ENCODE peak calls at places on chromosomes 13 and 19, in five cellular contexts. P is effector memory CD4-positive, alpha-beta T cell; W is lung microvascular endothelial cell; Z is left lung; C is epithelial cell of esophagus. E is an unnamed sample.

GRCh38 chr13:108980237-108980636 is 350.8 kb downstream of the MYO16 start:
- DNase-seq in P (no peak), W (peak), Z (no peak), C (no peak), E (no peak)

GRCh38 chr13:48530833-48531232 is 2.0 kb downstream of the RCBTB2 start:
- DNase-seq in P (no peak), W (no peak), Z (no peak), C (no peak), E (no peak)

GRCh38 chr13:69020120-69020519 is 1087.5 kb upstream of the ATXN8OS start:
- DNase-seq in P (no peak), W (no peak), Z (no peak), C (no peak), E (no peak)

GRCh38 chr13:59391696-59392095 is 772.0 kb downstream of the DIAPH3 start:
- DNase-seq in P (peak), W (peak), Z (no peak), C (peak), E (peak)

GRCh38 chr13:90447735-90448103 is 899.8 kb upstream of the MIR17HG start:
- DNase-seq in P (no peak), W (no peak), Z (no peak), C (peak), E (peak)

GRCh38 chr13:95524270-95524901 is 28.1 kb upstream of the CLDN10 start:
- DNase-seq in P (no peak), W (no peak), Z (no peak), C (peak), E (peak)

GRCh38 chr13:114145722-114146121 is 13.3 kb upstream of the RASA3 start:
- DNase-seq in P (no peak), W (no peak), Z (no peak), C (no peak), E (no peak)

GRCh38 chr19:30449673-30450072 is 77.5 kb downstream of the ZNF536 start:
- DNase-seq in P (no peak), W (no peak), Z (no peak), C (no peak), E (no peak)

GRCh38 chr13:42986176-42986574 is 5.9 kb downstream of the EPSTI1 start:
- DNase-seq in P (no peak), W (no peak), Z (no peak), C (no peak), E (no peak)

GRCh38 chr19:11435833-11436313 is 438 bp downstream of the PRKCSH start:
- DNase-seq in P (no peak), W (no peak), Z (peak), C (no peak), E (no peak)

GRCh38 chr19:1247747-1248453 is 483 bp upstream of the MIDN start:
- DNase-seq in P (peak), W (peak), Z (peak), C (peak), E (no peak)

GRCh38 chr13:72208112-72208645 is 341.2 kb upstream of the DACH1 start:
- DNase-seq in P (no peak), W (no peak), Z (no peak), C (no peak), E (peak)